ENCODE peak calls at places on chromosomes 12 and 14, in six cellular contexts. A is fibroblast of lung, T is MM.1S, R is HCT116, C is mammary epithelial cell, X is neural progenitor cell. V is an unnamed sample.
A peak's percentile ranks its signal among the peaks of the same experiment; 100 is the strongest.

GRCh38 chr12:49066120-49066519 is 3.7 kb downstream of the RHEBL1 start:
- DNase-seq in A (no peak), T (no peak), R (no peak), C (no peak), X (no peak), V (no peak)

GRCh38 chr14:95361373-95362179 is 41.9 kb upstream of the CLMN start:
- DNase-seq in A (no peak), T (peak; percentile 7), R (peak; percentile 24), C (peak; percentile 51), X (peak; percentile 60), V (peak; percentile 91)

GRCh38 chr12:107528731-107529365 is 156.8 kb upstream of the PWP1 start:
- DNase-seq in A (no peak), T (no peak), R (no peak), C (no peak), X (no peak), V (no peak)

GRCh38 chr12:114682920-114683708 is 861 bp downstream of the TBX3 start:
- DNase-seq in A (no peak), T (no peak), R (no peak), C (peak; percentile 31), X (peak; percentile 75), V (no peak)

GRCh38 chr12:40253936-40254335 is 29.1 kb downstream of the LRRK2 start:
- DNase-seq in A (peak; percentile 65), T (no peak), R (no peak), C (no peak), X (no peak), V (no peak)

GRCh38 chr14:100281286-100282082 is 24.8 kb downstream of the SLC25A29 start:
- DNase-seq in A (no peak), T (no peak), R (no peak), C (peak; percentile 47), X (no peak), V (no peak)

GRCh38 chr12:118376089-118377004 is at the start of gene SUDS3:
- DNase-seq in A (peak; percentile 54), T (peak; percentile 69), R (peak; percentile 67), C (peak; percentile 64), X (peak; percentile 94), V (peak; percentile 97)

GRCh38 chr12:127008758-127009403 is 1258.1 kb upstream of the TMEM132C start:
- DNase-seq in A (no peak), T (no peak), R (no peak), C (no peak), X (no peak), V (no peak)

DNA sequence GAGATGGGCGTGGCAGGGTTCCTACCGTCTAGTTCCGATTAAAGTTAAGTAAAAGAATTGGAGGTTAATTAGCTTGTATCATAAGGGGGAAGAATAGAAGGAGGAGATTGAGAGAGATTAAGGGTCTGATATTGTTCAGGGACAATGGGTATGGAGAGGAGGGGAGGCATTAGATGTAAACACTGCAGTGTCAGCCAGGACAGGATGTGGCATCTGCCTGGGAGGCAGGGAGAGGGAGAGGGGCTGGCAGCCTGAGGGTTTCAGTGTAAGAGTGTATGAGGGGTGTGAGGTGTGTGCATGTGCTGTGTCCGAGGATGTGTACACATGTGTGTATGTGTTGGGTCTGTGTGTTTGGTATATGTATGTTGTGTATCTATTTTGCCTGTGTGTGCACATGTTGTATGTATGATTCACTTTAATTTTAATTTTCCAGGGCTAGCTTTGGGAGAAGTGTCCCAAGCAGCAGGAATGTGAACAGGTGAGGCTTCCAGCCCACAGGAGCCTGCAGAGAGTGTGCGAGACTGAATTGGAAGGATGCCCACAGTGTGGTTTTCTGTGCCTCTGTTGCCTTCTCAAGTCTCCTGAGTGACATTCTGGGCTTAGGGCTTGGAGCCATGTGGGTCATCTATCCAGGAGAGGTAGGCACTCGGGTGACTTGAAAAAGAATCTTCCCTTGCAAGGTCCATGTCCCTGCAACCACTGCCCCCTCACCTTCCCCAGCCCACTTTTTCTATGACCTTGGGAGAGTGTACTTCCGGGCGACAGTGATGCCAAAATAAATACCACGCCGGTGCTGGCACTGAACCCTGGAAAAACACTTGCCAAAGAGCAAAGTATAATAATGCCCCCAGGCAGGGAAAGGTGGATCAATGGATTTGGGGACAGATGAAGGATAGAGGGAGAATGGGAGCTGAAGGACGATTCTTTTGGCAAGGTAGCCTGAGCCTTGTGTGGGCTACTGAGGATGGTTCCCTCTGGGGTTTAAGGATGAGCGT is 36.8 kb upstream of the DCD start:
- DNase-seq in A (no peak), T (no peak), R (no peak), C (no peak), X (peak; percentile 56), V (no peak)
- H3K27ac ChIP-seq in A (no peak overlapping the region), T (no peak overlapping the region), R (no peak overlapping the region), C (no peak overlapping the region), X (no peak overlapping the region), V (no peak overlapping the region)

GRCh38 chr12:109711596-109712461 is 1.8 kb upstream of the FAM222A start:
- DNase-seq in A (no peak), T (no peak), R (no peak), C (no peak), X (peak; percentile 38), V (no peak)
- H2AFZ ChIP-seq in A (no peak overlapping the region), T (no peak overlapping the region), R (no peak overlapping the region), C (no peak overlapping the region), X (no peak overlapping the region), V (no peak overlapping the region)

DNA sequence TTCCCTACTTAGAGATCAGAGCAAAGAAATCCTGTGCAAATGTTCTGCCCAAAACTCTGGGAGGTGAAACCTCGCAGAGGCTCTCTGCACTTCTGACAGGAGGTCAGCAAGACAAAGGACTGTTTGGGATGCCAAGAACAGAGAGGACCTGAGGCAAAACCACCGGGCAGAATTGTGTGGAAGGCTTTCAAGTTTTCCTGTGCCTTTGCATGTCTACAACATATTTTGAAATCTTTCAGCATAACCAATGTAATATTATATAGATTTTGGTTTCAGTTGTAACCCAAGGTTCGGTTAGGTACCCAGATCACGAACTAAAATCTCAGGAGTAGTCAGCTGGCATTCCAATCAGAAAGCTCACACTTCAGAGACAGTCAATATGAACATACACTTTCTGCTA is 99.4 kb upstream of the PLEKHA5 start:
- DNase-seq in A (no peak), T (no peak), R (no peak), C (peak; percentile 81), X (no peak), V (no peak)
- H3K27ac ChIP-seq in A (peak overlapping the region; percentile 57), T (no peak overlapping the region), R (no peak overlapping the region), C (peak overlapping the region; percentile 99), X (no peak overlapping the region), V (no peak overlapping the region)

DNA sequence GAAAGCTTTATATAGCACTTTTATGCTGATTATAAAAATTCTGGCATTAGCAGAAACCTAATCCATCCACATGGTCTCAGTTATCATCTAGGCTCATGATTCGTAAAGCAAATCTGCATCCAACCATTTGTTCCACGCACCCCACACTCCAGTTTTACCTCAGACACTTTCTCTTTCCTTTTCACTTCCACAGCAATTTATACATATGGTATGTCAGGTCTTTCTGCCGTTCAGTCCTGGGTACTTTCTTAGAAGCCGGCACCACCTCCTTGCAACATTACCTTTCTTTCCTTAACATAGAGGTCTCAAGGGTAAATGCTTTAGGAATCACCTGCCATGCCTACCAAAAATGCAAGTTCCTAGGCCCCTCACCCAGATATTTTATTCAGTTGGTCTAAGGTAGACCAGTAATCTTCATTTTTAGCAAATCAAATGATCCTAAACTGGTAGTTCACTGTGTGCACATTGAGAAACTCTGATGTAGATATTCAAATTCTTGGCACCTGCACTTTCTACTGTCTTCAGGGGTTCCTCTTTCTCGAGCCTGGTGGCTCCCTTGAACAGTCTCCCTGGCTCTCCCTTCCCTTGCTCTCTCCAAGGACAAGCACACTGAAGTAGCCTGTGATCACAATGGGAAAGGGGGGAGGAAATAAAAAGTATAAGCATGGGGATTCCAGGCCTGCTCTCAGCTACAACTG is 2.8 kb upstream of the KRAS start:
- DNase-seq in A (no peak), T (no peak), R (no peak), C (no peak), X (no peak), V (peak; percentile 85)
- H2AFZ ChIP-seq in A (no peak overlapping the region), T (no peak overlapping the region), R (no peak overlapping the region), C (no peak overlapping the region), X (no peak overlapping the region), V (peak overlapping the region; percentile 44)

DNA sequence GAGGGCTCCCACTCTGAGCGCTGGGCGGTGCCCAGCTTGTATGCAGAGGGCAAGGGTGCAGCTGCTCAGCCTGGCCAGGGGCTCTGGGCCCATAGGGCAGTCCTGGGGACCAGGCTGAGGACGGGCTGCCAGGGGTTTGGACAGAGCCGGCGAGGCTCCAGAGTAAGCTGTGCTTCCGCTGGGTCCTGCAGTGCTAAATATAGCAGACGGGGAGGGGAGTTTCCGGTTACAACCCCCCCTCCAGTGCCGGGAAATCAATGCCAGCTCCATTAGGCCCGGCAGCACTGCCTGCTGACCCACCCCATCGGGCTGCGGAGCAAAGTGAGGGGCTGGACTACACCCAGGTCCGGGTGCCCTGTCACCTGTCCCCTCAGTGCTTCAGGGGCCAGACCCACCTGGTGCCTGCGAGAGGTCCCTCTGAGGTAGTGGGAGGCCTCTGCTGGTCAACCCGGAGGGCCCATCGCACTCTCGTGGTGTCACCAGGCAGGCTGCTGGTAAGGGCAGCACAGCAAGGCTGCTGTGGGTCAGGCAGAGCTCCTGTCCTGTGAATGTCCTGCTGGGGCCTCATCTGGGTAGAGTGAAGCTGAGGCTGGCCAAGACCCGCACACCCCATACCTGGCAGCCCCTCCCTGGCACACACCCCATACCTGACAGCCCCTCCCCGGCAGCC is 2.6 kb upstream of the JAG2 start:
- DNase-seq in A (no peak), T (no peak), R (no peak), C (no peak), X (no peak), V (no peak)
- H3K27ac ChIP-seq in A (no peak overlapping the region), T (no peak overlapping the region), R (no peak overlapping the region), C (no peak overlapping the region), X (no peak overlapping the region), V (no peak overlapping the region)

GRCh38 chr14:103294091-103294490 is 39.9 kb upstream of the EIF5 start:
- DNase-seq in A (no peak), T (no peak), R (no peak), C (no peak), X (no peak), V (no peak)
- H2AFZ ChIP-seq in A (no peak overlapping the region), T (no peak overlapping the region), R (no peak overlapping the region), C (no peak overlapping the region), X (no peak overlapping the region), V (no peak overlapping the region)

GRCh38 chr12:52210186-52210924 is 18.5 kb upstream of the KRT80 start:
- DNase-seq in A (peak; percentile 82), T (no peak), R (no peak), C (peak; percentile 58), X (no peak), V (no peak)
- H3K27ac ChIP-seq in A (no peak overlapping the region), T (no peak overlapping the region), R (no peak overlapping the region), C (no peak overlapping the region), X (no peak overlapping the region), V (no peak overlapping the region)

GRCh38 chr12:92118826-92119536 is 26.7 kb downstream of the BTG1 start:
- DNase-seq in A (no peak), T (peak; percentile 1), R (no peak), C (no peak), X (no peak), V (no peak)
- H2AFZ ChIP-seq in A (no peak overlapping the region), T (no peak overlapping the region), R (no peak overlapping the region), C (peak overlapping the region; percentile 11), X (no peak overlapping the region), V (no peak overlapping the region)

DNA sequence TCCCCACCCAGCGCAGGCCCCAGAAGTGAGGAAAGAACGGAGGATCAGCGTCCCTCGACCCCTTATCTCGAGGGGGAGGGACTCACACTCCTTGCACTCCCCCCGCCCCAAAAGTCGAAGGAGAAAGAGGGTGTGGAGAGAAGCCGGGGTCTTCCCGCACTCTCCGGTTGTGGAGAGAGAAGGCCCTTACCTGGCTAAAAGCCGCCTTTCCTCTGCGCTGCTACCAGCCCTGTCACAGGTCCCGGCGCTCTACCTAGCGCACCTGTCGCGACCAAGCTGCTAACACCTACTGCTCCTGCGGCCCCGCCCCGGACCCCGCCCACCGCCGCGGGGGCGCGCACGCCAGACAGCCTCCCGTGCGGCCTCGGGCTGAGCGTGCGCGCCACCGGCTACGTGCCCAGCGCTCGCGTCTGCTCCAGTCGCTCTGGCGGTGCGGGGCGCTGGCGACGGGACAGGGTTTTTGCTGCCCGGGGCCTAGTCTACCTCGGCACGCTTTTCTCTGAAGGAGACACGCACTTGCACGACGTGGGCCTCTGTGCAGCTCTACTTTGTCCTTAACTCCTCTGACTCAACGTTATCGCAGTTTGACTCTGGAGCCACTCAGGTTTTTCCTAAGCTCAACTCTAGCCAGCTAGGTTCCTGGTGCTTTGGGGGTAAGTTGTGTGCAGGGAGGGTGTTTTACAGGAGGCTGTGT is at the start of gene LIMA1:
- DNase-seq in A (peak; percentile 84), T (peak; percentile 95), R (peak; percentile 78), C (peak; percentile 87), X (peak; percentile 93), V (peak; percentile 95)
- H3K27ac ChIP-seq in A (peak within 1 kb of the TSS; percentile 71), T (peak within 1 kb of the TSS; percentile 3), R (peak within 1 kb of the TSS; percentile 71), C (peak within 1 kb of the TSS; percentile 50), X (no peak within 1 kb of the TSS), V (no peak within 1 kb of the TSS)